ENCODE peak calls at places on chromosomes 2 and 18, in nine cellular contexts. L is cardiac fibroblast; E is epithelial cell of esophagus; O is AG04450; T is NCI-H2029 treated with DMSO at 0.1 percent for 48 hours; D is HFFc6; Q is NCI-H1105 treated with DMSO at 0.1 percent for 48 hours; J is EH; A is stimulated activated CD4-positive, alpha-beta T cell treated with anti-CD3 and anti-CD28 coated beads, Interleukin-4, amount 100 ng/mL, for 4 hours. R is an unnamed sample.

GRCh38 chr2:9230051-9230802 is 23.6 kb downstream of the ASAP2 start:
- DNase-seq in L (peak), E (no peak), O (no peak), T (no peak), D (no peak), Q (no peak), J (peak), A (no peak), R (peak)

GRCh38 chr2:240149943-240150784 is 9.7 kb upstream of the OTOS start:
- DNase-seq in L (peak), E (peak), O (no peak), T (no peak), D (no peak), Q (peak), J (peak), A (peak), R (peak)

GRCh38 chr2:28654981-28655322 is 96.7 kb upstream of the PPP1CB start:
- DNase-seq in L (no peak), E (peak), O (no peak), T (no peak), D (no peak), Q (no peak), J (peak), A (no peak), R (no peak)

GRCh38 chr2:72915076-72915906 is 2.0 kb upstream of the EMX1 start:
- DNase-seq in L (no peak), E (no peak), O (no peak), T (no peak), D (no peak), Q (no peak), J (no peak), A (no peak), R (no peak)

GRCh38 chr2:61178603-61179545 is 16.9 kb downstream of the C2orf74 start:
- DNase-seq in L (peak), E (peak), O (no peak), T (no peak), D (no peak), Q (no peak), J (peak), A (no peak), R (peak)

GRCh38 chr18:5456577-5457466 is 87.0 kb downstream of the EPB41L3 start:
- DNase-seq in L (peak), E (no peak), O (no peak), T (no peak), D (peak), Q (no peak), J (no peak), A (no peak), R (peak)

GRCh38 chr2:26460613-26461031 is 17.3 kb downstream of the OTOF start:
- DNase-seq in L (no peak), E (no peak), O (no peak), T (no peak), D (no peak), Q (no peak), J (no peak), A (no peak), R (no peak)

GRCh38 chr2:212892193-212892592 is 259.2 kb downstream of the IKZF2 start:
- DNase-seq in L (peak), E (peak), O (peak), T (no peak), D (peak), Q (no peak), J (peak), A (no peak), R (no peak)

GRCh38 chr2:190123956-190124355 is 61.4 kb upstream of the MSTN start:
- DNase-seq in L (peak), E (peak), O (peak), T (no peak), D (no peak), Q (no peak), J (peak), A (no peak), R (no peak)

GRCh38 chr18:2111456-2111855 is 459.8 kb downstream of the METTL4 start:
- DNase-seq in L (peak), E (peak), O (peak), T (no peak), D (peak), Q (no peak), J (peak), A (no peak), R (no peak)

GRCh38 chr18:63199743-63200241 is 119.8 kb downstream of the BCL2 start:
- DNase-seq in L (no peak), E (no peak), O (no peak), T (no peak), D (no peak), Q (no peak), J (no peak), A (peak), R (no peak)

GRCh38 chr2:19435815-19436214 is 77.4 kb upstream of the OSR1 start:
- DNase-seq in L (no peak), E (no peak), O (no peak), T (no peak), D (peak), Q (no peak), J (peak), A (no peak), R (no peak)